ENCODE peak calls at places on chromosomes 13 and 19, in nine cellular contexts. D is stomach, U is psoas muscle, L is astrocyte, C is breast epithelium, X is H1, E is colonic mucosa, B is GM23338, F is uterus. N is an unnamed sample.

GRCh38 chr13:26619321-26619720 is 61.8 kb downstream of the WASF3 start:
- DNase-seq in D (no peak), U (no peak), L (peak), C (no peak), X (no peak), E (no peak), B (no peak), F (no peak), N (peak)

GRCh38 chr13:48492123-48493075 is 40.5 kb downstream of the RCBTB2 start:
- DNase-seq in D (peak), U (peak), L (no peak), C (no peak), X (no peak), E (peak), B (no peak), F (peak), N (peak)

GRCh38 chr19:18098891-18099622 is 1.5 kb downstream of the MAST3 start:
- DNase-seq in D (peak), U (no peak), L (no peak), C (no peak), X (no peak), E (no peak), B (peak), F (no peak), N (no peak)

GRCh38 chr13:67147257-67148218 is 82.6 kb downstream of the PCDH9 start:
- DNase-seq in D (no peak), U (no peak), L (peak), C (no peak), X (no peak), E (no peak), B (peak), F (no peak), N (peak)

GRCh38 chr19:14556662-14557188 is 15.1 kb downstream of the NDUFB7 start:
- DNase-seq in D (peak), U (peak), L (peak), C (peak), X (peak), E (peak), B (peak), F (peak), N (peak)

GRCh38 chr13:65855276-65855675 is 1374.9 kb downstream of the PCDH9 start:
- DNase-seq in D (no peak), U (no peak), L (no peak), C (no peak), X (no peak), E (no peak), B (no peak), F (no peak), N (no peak)

GRCh38 chr13:42594577-42595571 is 20.9 kb downstream of the TNFSF11 start:
- DNase-seq in D (peak), U (no peak), L (peak), C (no peak), X (no peak), E (peak), B (peak), F (peak), N (peak)

GRCh38 chr19:37957176-37957575 is 50.2 kb downstream of the SIPA1L3 start:
- DNase-seq in D (no peak), U (no peak), L (no peak), C (no peak), X (no peak), E (no peak), B (no peak), F (no peak), N (no peak)

GRCh38 chr13:25980255-25980654 is 71.6 kb downstream of the SHISA2 start:
- DNase-seq in D (no peak), U (no peak), L (no peak), C (no peak), X (peak), E (no peak), B (peak), F (no peak), N (peak)

GRCh38 chr13:26412961-26413716 is 144.3 kb upstream of the WASF3 start:
- DNase-seq in D (no peak), U (no peak), L (no peak), C (no peak), X (no peak), E (no peak), B (no peak), F (no peak), N (no peak)

GRCh38 chr19:35868172-35868822 is at the start of gene APLP1:
- DNase-seq in D (peak), U (peak), L (peak), C (peak), X (no peak), E (peak), B (peak), F (peak), N (peak)

GRCh38 chr19:29259153-29259552 is 46.2 kb upstream of the UQCRFS1 start:
- DNase-seq in D (no peak), U (no peak), L (no peak), C (no peak), X (no peak), E (no peak), B (peak), F (no peak), N (no peak)

DNA sequence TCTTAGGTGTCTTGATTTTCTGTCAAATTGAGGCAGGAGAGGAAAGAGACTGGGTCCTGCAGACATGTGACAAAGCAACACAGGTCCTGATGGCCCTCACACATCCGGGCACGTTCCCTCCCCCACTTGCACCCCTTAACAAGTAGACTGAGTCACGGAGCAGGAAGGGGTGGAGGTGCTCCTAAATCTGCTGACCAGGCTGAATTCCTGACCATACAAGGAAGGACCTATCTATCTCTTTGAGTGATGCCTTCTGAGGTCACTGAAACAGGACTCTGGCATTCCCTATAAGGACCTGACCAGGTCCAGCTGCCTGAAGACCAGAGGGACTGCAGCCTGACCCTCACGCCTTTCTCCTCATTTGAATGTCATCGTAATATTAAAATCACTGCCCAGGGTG is 250.3 kb downstream of the COL4A1 start:
- DNase-seq in D (no peak), U (no peak), L (no peak), C (no peak), X (no peak), E (no peak), B (no peak), F (no peak), N (no peak)
- H3K4me3 ChIP-seq in D (no peak), U (no peak), L (no peak), C (no peak), X (no peak), E (no peak), B (no peak), F (no peak), N (no peak)

DNA sequence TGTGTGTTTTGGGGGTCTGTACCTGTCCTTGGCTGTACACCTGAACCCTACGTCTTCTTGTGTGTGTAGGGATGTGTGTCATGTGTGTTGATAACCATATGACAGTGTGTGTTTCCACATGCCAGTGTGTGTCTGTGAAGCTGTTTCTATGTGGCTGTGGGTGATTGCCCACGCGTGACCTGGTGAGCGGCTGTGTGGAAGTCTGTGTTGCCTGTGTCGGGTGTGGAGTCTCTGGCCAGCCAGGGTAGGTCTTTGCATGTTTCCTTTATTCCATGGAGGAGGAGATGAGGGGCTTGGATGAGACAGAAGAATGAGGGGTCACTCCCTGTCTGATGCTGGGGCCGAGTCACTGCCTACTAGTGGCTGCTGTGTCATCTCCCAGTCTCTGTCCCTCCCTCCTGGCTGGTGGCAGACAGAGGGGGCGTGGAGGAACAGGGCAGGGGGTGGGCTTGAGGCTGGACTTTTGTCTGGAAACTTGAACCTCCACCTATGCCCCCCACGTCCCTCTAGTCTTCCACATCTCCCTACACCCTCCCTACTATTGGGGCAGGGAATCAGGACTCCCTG is 2.9 kb upstream of the FOSB start:
- DNase-seq in D (no peak), U (no peak), L (no peak), C (no peak), X (no peak), E (no peak), B (no peak), F (no peak), N (no peak)
- TF ChIP-seq CTCF in D (no peak), U (no peak), L (no peak), C (no peak), X (no peak), E (no peak), B (no peak), F (no peak), N (no peak)

DNA sequence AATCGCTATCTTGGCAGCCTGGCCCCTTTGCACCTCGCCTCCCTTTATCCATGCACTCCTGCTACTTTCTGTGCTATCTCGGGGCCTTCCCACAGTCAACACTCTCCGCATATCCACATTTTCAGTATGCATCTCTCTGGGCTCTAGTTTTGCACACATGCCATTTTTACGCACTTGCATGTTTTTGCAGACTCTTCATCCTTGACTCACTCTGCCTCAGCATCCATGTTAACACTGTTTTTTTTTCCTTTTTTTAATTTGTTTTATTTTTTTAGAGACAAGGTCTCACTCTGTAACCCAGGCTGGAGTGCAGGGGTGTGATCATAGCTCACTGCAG is 2.5 kb downstream of the MAMSTR start:
- DNase-seq in D (no peak), U (no peak), L (no peak), C (no peak), X (no peak), E (no peak), B (no peak), F (no peak), N (no peak)
- H3K4me3 ChIP-seq in D (peak), U (peak), L (peak), C (peak), X (peak), E (no peak), B (peak), F (peak), N (peak)

DNA sequence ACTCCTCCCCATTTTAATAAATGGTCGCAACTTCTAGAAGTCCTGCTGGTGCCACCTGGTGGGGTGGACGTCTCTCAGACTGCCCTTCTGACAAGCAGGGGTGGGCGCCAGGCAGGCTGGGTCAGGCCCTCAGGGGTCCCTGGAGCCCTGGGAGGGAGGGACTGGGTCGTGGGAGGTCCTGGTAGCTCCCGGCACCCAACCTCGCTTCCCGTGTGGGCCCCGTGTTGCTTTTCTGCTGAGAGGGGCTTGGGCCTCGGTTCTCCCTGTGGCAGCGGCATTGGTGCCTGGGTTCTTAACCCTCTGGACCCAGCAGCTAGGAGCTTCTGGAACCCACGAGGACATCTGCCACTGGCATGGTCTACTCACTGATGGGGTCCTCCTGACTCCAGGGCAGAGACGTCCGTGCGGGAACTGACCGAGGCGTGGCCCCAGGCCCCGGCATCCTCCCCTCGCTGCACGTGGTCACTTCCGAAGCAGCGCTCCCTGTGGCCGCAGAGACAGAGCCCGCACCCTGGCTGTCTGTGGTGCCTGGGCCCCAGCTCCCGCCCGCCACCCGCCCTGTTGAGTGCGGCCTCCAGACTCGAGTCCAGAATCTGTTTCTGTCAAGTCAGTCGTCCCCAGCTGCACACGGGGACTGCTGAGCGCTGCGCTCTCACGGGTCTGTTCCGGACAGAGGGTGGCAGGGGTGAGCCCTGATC is 6.0 kb upstream of the TMPRSS9 start:
- DNase-seq in D (no peak), U (no peak), L (no peak), C (no peak), X (no peak), E (no peak), B (no peak), F (no peak), N (no peak)
- TF ChIP-seq CTCF in D (no peak), U (no peak), L (no peak), C (no peak), X (no peak), E (no peak), B (no peak), F (no peak), N (peak)

DNA sequence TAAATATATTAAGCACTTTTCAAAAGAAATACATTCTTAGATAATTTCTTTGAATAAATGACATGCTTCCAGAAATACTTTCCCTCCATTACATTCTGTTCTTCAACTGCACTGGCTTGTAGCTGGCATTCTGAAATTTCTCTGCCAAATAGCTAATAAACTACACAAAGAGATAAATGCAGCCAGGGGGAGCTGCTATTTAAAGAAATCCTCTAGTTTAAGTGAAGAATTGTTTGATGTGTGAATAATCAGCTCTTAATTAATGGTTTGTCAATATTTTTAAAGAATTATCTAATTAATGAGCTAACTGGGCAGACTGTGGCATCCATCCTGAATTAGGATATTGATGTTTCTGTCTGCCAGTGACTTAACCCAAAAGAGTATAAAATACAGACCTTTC is 30.7 kb downstream of the SLC7A1 start:
- DNase-seq in D (no peak), U (no peak), L (no peak), C (no peak), X (no peak), E (no peak), B (no peak), F (no peak), N (no peak)
- H3K4me3 ChIP-seq in D (no peak), U (no peak), L (no peak), C (no peak), X (no peak), E (no peak), B (no peak), F (no peak), N (no peak)

DNA sequence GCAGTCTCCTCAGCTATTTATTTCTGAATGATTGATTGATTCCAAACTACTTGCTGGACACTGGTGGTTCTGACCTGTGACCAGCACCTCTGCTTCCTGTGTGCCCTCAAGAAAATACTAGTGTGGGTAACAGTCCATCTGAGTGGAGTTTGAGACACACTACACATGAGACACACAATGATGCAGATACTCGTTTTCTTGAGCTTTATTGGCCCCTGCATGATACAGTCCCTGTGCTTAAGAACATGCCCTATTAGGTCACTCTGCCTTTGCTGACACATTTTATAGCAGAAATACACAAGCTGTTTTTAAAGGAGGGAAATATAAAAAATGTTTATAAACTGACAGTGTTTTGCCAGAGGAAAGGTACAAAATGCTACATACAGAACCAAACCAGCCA is 126.9 kb downstream of the STK24 start:
- DNase-seq in D (no peak), U (no peak), L (no peak), C (no peak), X (no peak), E (no peak), B (no peak), F (no peak), N (no peak)
- TF ChIP-seq CTCF in D (no peak), U (no peak), L (no peak), C (no peak), X (no peak), E (no peak), B (no peak), F (no peak), N (no peak)

DNA sequence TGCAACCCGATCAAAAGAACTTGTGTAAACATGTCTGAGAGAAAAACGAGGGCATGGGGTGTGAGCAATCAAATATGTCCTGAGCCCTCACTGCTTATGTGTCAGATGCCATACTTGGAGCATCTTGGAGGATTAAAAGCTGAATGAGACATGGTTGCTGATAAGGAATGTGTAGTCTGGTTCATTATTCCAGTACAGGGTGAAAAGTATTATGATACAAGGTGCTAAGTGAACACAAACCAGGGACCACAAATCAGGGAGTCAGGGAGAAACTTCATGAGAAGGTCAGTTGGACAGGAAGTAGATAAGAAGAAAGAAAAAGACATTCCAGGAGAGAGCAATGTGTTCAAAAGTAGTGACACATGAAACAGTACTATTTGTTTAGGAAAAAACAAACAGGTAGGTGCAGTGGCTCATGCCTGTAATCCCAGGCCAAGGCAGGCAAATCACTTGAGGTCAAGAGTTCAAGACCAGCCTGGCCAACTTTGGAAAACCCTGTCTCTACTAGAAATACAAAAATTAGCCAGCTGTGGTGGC is 2.0 kb upstream of the RCBTB1 start:
- DNase-seq in D (no peak), U (no peak), L (peak), C (no peak), X (no peak), E (no peak), B (no peak), F (no peak), N (peak)
- H3K4me3 ChIP-seq in D (no peak), U (no peak), L (no peak), C (no peak), X (no peak), E (no peak), B (no peak), F (no peak), N (no peak)